ENCODE peak calls at places on chromosomes 11 and 22, in four cellular contexts. U is stimulated activated CD4-positive, alpha-beta T cell treated with anti-CD3 and anti-CD28 coated beads, Interleukin-12 subunit alpha, Interleukin-12 subunit beta, amount 100 ng/mL, for 48 hours; R is head of caudate nucleus; H is stimulated activated naive CD4-positive, alpha-beta T cell. W is an unnamed sample.

GRCh38 chr11:57276857-57277505 is 39.9 kb upstream of the APLNR start:
- DNase-seq in R (no peak), H (no peak), U (no peak), W (no peak)

GRCh38 chr11:103601230-103601846 is 435.1 kb upstream of the DDI1 start:
- DNase-seq in H (no peak), R (peak), U (peak), W (peak)

GRCh38 chr22:27377901-27378300 is 423.7 kb downstream of the MN1 start:
- DNase-seq in U (no peak), R (no peak), H (no peak), W (no peak)

GRCh38 chr11:117384045-117384444 is 56.4 kb downstream of the CEP164 start:
- DNase-seq in H (no peak), U (no peak), R (peak), W (peak)

GRCh38 chr22:30459206-30460052 is 12.4 kb downstream of the SEC14L3 start:
- DNase-seq in U (no peak), R (no peak), H (no peak), W (peak)

GRCh38 chr22:20779813-20780148 is 5.9 kb downstream of the SERPIND1 start:
- DNase-seq in H (no peak), U (no peak), R (no peak), W (no peak)

GRCh38 chr11:65113839-65114238 is 2.2 kb downstream of the TM7SF2 start:
- DNase-seq in R (no peak), H (no peak), U (no peak), W (no peak)

GRCh38 chr11:128302425-128303186 is 284.8 kb downstream of the ETS1 start:
- DNase-seq in H (peak), U (peak), R (no peak), W (no peak)

GRCh38 chr22:39090426-39091064 is 6.5 kb upstream of the APOBEC3H start:
- DNase-seq in H (peak), U (peak), R (no peak), W (no peak)

GRCh38 chr11:70517996-70518907 is 119.9 kb downstream of the CTTN start:
- DNase-seq in H (no peak), U (no peak), R (no peak), W (peak)

GRCh38 chr11:76624515-76625379 is 45.8 kb downstream of the LRRC32 start:
- DNase-seq in R (no peak), U (no peak), H (no peak), W (no peak)